ENCODE peak calls at places on chromosome 11, in seven cellular contexts. One of them, this sample, is unnamed.

GRCh38 chr11:66007201-66007634 is 4.6 kb upstream of the CST6 start:
- DNase-seq in left ventricle myocardium inferior: no peak
- DNase-seq in kidney tubule cell: no peak
- DNase-seq in AG10803: no peak
- DNase-seq in iPS-NIHi11: no peak
- DNase-seq in AG08395: no peak
- DNase-seq in HT1080: no peak
- DNase-seq in this sample: no peak

GRCh38 chr11:11463397-11463796 is 110.3 kb upstream of the CSNK2A3 start:
- DNase-seq in left ventricle myocardium inferior: no peak
- DNase-seq in kidney tubule cell: no peak
- DNase-seq in AG10803: peak; percentile 19
- DNase-seq in iPS-NIHi11: no peak
- DNase-seq in AG08395: no peak
- DNase-seq in HT1080: no peak
- DNase-seq in this sample: no peak

GRCh38 chr11:11876458-11876857 is 34.7 kb downstream of the USP47 start:
- DNase-seq in left ventricle myocardium inferior: no peak
- DNase-seq in kidney tubule cell: peak; percentile 18
- DNase-seq in AG10803: no peak
- DNase-seq in iPS-NIHi11: peak; percentile 25
- DNase-seq in AG08395: no peak
- DNase-seq in HT1080: no peak
- DNase-seq in this sample: no peak

GRCh38 chr11:132222345-132222744 is 851.9 kb downstream of the NTM start:
- DNase-seq in left ventricle myocardium inferior: no peak
- DNase-seq in kidney tubule cell: no peak
- DNase-seq in AG10803: no peak
- DNase-seq in iPS-NIHi11: no peak
- DNase-seq in AG08395: no peak
- DNase-seq in HT1080: no peak
- DNase-seq in this sample: no peak

GRCh38 chr11:65962136-65962564 is 616 bp downstream of the SART1 start:
- DNase-seq in left ventricle myocardium inferior: no peak
- DNase-seq in kidney tubule cell: no peak
- DNase-seq in AG10803: no peak
- DNase-seq in iPS-NIHi11: no peak
- DNase-seq in AG08395: no peak
- DNase-seq in HT1080: no peak
- DNase-seq in this sample: no peak

GRCh38 chr11:125591659-125592304 is 870 bp upstream of the STT3A start:
- DNase-seq in left ventricle myocardium inferior: peak; percentile 20
- DNase-seq in kidney tubule cell: peak; percentile 49
- DNase-seq in AG10803: peak; percentile 48
- DNase-seq in iPS-NIHi11: peak; percentile 46
- DNase-seq in AG08395: peak; percentile 44
- DNase-seq in HT1080: peak; percentile 7
- DNase-seq in this sample: no peak

GRCh38 chr11:111714522-111714921 is 51.7 kb downstream of the PPP2R1B start:
- DNase-seq in left ventricle myocardium inferior: no peak
- DNase-seq in kidney tubule cell: no peak
- DNase-seq in AG10803: no peak
- DNase-seq in iPS-NIHi11: no peak
- DNase-seq in AG08395: no peak
- DNase-seq in HT1080: no peak
- DNase-seq in this sample: no peak

GRCh38 chr11:132231656-132232173 is 861.3 kb downstream of the NTM start:
- DNase-seq in left ventricle myocardium inferior: no peak
- DNase-seq in kidney tubule cell: no peak
- DNase-seq in AG10803: no peak
- DNase-seq in iPS-NIHi11: no peak
- DNase-seq in AG08395: no peak
- DNase-seq in HT1080: no peak
- DNase-seq in this sample: no peak

GRCh38 chr11:123700774-123701173 is 40.7 kb downstream of the ZNF202 start:
- DNase-seq in left ventricle myocardium inferior: no peak
- DNase-seq in kidney tubule cell: no peak
- DNase-seq in AG10803: no peak
- DNase-seq in iPS-NIHi11: no peak
- DNase-seq in AG08395: no peak
- DNase-seq in HT1080: no peak
- DNase-seq in this sample: no peak

GRCh38 chr11:3747704-3748103 is 49.6 kb downstream of the NUP98 start:
- DNase-seq in left ventricle myocardium inferior: no peak
- DNase-seq in kidney tubule cell: peak; percentile 44
- DNase-seq in AG10803: peak; percentile 78
- DNase-seq in iPS-NIHi11: no peak
- DNase-seq in AG08395: peak; percentile 66
- DNase-seq in HT1080: peak; percentile 56
- DNase-seq in this sample: no peak

GRCh38 chr11:28961726-28962125 is 853.5 kb downstream of the METTL15 start:
- DNase-seq in left ventricle myocardium inferior: no peak
- DNase-seq in kidney tubule cell: no peak
- DNase-seq in AG10803: peak; percentile 33
- DNase-seq in iPS-NIHi11: no peak
- DNase-seq in AG08395: no peak
- DNase-seq in HT1080: no peak
- DNase-seq in this sample: no peak

GRCh38 chr11:43694477-43694876 is 13.9 kb downstream of the HSD17B12 start:
- DNase-seq in left ventricle myocardium inferior: no peak
- DNase-seq in kidney tubule cell: peak; percentile 49
- DNase-seq in AG10803: no peak
- DNase-seq in iPS-NIHi11: no peak
- DNase-seq in AG08395: no peak
- DNase-seq in HT1080: no peak
- DNase-seq in this sample: no peak

GRCh38 chr11:77205467-77206263 is 77.6 kb downstream of the MYO7A start:
- DNase-seq in left ventricle myocardium inferior: no peak
- DNase-seq in kidney tubule cell: no peak
- DNase-seq in AG10803: no peak
- DNase-seq in iPS-NIHi11: peak; percentile 46
- DNase-seq in AG08395: no peak
- DNase-seq in HT1080: no peak
- DNase-seq in this sample: no peak

GRCh38 chr11:16167706-16168487 is 188.4 kb downstream of the SOX6 start:
- DNase-seq in left ventricle myocardium inferior: no peak
- DNase-seq in kidney tubule cell: no peak
- DNase-seq in AG10803: no peak
- DNase-seq in iPS-NIHi11: no peak
- DNase-seq in AG08395: no peak
- DNase-seq in HT1080: no peak
- DNase-seq in this sample: no peak

GRCh38 chr11:74633406-74634393 is 41.3 kb downstream of the POLD3 start:
- DNase-seq in left ventricle myocardium inferior: no peak
- DNase-seq in kidney tubule cell: no peak
- DNase-seq in AG10803: no peak
- DNase-seq in iPS-NIHi11: no peak
- DNase-seq in AG08395: no peak
- DNase-seq in HT1080: no peak
- DNase-seq in this sample: no peak

GRCh38 chr11:119356349-119357031 is 10.0 kb upstream of the MFRP start:
- DNase-seq in left ventricle myocardium inferior: peak; percentile 83
- DNase-seq in kidney tubule cell: peak; percentile 71
- DNase-seq in AG10803: peak; percentile 65
- DNase-seq in iPS-NIHi11: peak; percentile 94
- DNase-seq in AG08395: peak; percentile 91
- DNase-seq in HT1080: no peak
- DNase-seq in this sample: no peak

GRCh38 chr11:113540416-113541330 is 65.5 kb upstream of the DRD2 start:
- DNase-seq in left ventricle myocardium inferior: no peak
- DNase-seq in kidney tubule cell: no peak
- DNase-seq in AG10803: no peak
- DNase-seq in iPS-NIHi11: peak; percentile 44
- DNase-seq in AG08395: no peak
- DNase-seq in HT1080: no peak
- DNase-seq in this sample: no peak

GRCh38 chr11:44269369-44270351 is 40.3 kb downstream of the ALX4 start:
- DNase-seq in left ventricle myocardium inferior: no peak
- DNase-seq in kidney tubule cell: no peak
- DNase-seq in AG10803: peak; percentile 20
- DNase-seq in iPS-NIHi11: peak; percentile 10
- DNase-seq in AG08395: peak; percentile 71
- DNase-seq in HT1080: peak; percentile 79
- DNase-seq in this sample: no peak

GRCh38 chr11:7964873-7965272 is 374 bp downstream of the NLRP10 start:
- DNase-seq in left ventricle myocardium inferior: no peak
- DNase-seq in kidney tubule cell: peak; percentile 42
- DNase-seq in AG10803: peak; percentile 75
- DNase-seq in iPS-NIHi11: no peak
- DNase-seq in AG08395: peak; percentile 58
- DNase-seq in HT1080: peak; percentile 40
- DNase-seq in this sample: no peak